ENCODE peak calls at places on chromosomes 6 and 20, in nine cellular contexts. Z is A549, X is breast epithelium, A is transverse colon, K is lung, I is kidney, V is lower lobe of right lung, G is GM23248, U is pancreas. R is an unnamed sample.

GRCh38 chr20:46706242-46706641 is 3.2 kb upstream of the SLC2A10 start:
- DNase-seq in U (no peak), Z (no peak), A (no peak), V (no peak), I (no peak), K (no peak), X (no peak), G (no peak), R (no peak)

GRCh38 chr6:17820055-17820454 is 113.3 kb upstream of the NUP153 start:
- DNase-seq in G (no peak), Z (peak; percentile 54), V (no peak), X (no peak), I (no peak), U (no peak), A (no peak), K (no peak), R (no peak)

GRCh38 chr6:151196571-151196970 is 43.2 kb upstream of the AKAP12 start:
- DNase-seq in I (no peak), A (peak; percentile 39), V (no peak), K (peak; percentile 44), U (no peak), X (peak; percentile 52), G (peak; percentile 66), Z (no peak), R (no peak)

GRCh38 chr6:101776919-101777350 is 383.4 kb downstream of the GRIK2 start:
- DNase-seq in Z (no peak), K (no peak), I (no peak), U (no peak), G (no peak), A (no peak), X (no peak), V (no peak), R (no peak)

GRCh38 chr6:21953831-21954801 is 342.7 kb downstream of the PRL start:
- DNase-seq in X (no peak), Z (no peak), I (no peak), A (peak; percentile 33), K (no peak), V (no peak), G (peak; percentile 16), U (no peak), R (peak; percentile 64)

GRCh38 chr6:130293800-130294199 is 71.0 kb upstream of the SAMD3 start:
- DNase-seq in I (no peak), X (no peak), A (peak; percentile 9), G (peak; percentile 79), K (no peak), V (no peak), Z (peak; percentile 67), U (no peak), R (no peak)

GRCh38 chr20:36629719-36630340 is 16.2 kb downstream of the SLA2 start:
- DNase-seq in A (peak; percentile 44), Z (no peak), G (no peak), I (no peak), U (no peak), K (no peak), X (no peak), V (no peak), R (peak; percentile 71)

GRCh38 chr6:33896391-33897192 is 92.8 kb upstream of the MLN start:
- DNase-seq in I (peak; percentile 50), Z (no peak), K (no peak), G (peak; percentile 65), X (no peak), A (no peak), U (no peak), V (no peak), R (no peak)

GRCh38 chr20:50428463-50428828 is 81.7 kb upstream of the PTPN1 start:
- DNase-seq in G (no peak), Z (no peak), I (no peak), V (no peak), U (no peak), K (no peak), X (no peak), A (no peak), R (no peak)

GRCh38 chr20:50425076-50425475 is 85.1 kb upstream of the PTPN1 start:
- DNase-seq in K (no peak), U (no peak), Z (peak; percentile 76), X (no peak), A (no peak), I (no peak), V (no peak), G (peak; percentile 30), R (no peak)

GRCh38 chr20:50429412-50429811 is 80.8 kb upstream of the PTPN1 start:
- DNase-seq in G (no peak), Z (no peak), V (no peak), U (no peak), X (no peak), A (no peak), K (no peak), I (no peak), R (no peak)

GRCh38 chr20:50426865-50427739 is 83.1 kb upstream of the PTPN1 start:
- DNase-seq in I (no peak), Z (no peak), U (no peak), X (no peak), V (no peak), A (no peak), K (no peak), G (no peak), R (no peak)

DNA sequence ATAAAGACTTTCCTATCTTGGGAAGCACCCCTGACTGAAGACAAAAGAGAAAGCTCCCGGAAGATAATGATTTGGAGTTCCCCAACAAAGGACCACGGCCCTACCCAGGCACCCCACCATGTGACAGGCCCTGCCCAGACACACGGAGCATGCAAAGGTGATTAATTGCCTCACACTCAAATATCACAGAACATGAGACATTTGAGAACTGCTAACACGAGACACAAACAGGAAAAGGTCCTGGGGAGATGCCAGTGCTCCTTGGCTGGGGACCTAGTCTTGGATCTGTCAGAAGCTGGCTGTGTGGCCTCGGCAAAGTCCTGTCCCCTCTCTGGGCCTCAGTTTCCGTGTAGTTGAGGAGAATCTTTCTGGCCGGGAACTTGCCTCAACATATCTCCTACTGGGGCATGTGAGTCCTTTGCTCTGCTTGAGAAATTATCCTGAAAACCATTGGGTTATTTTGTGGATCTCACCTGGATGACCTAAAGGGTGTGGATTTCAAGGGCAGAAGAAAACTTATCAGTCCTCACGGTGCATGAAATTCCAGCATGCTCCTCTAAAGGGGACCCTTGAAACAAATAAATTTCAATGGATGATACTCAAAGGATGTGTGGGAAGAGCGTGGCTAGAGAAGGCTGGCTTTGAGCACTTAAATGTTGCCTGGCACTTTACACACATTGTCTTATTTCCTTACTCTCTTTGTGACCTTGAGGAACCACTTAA is 82.3 kb upstream of the PTPN1 start:
- DNase-seq in V (no peak), X (peak; percentile 41), Z (no peak), U (no peak), I (peak; percentile 65), K (no peak), G (peak; percentile 37), A (no peak), R (no peak)
- H3K4me1 ChIP-seq in V (peaks cover 36% of the 10 kb centered on the region), X (peaks cover 4% of the 10 kb centered on the region), Z (peaks cover 52% of the 10 kb centered on the region), U (peaks cover 8% of the 10 kb centered on the region), I (peaks cover 6% of the 10 kb centered on the region), K (peaks cover 21% of the 10 kb centered on the region), G (peaks cover 21% of the 10 kb centered on the region), A (peaks cover 38% of the 10 kb centered on the region), R (peaks cover 22% of the 10 kb centered on the region)

GRCh38 chr6:2034256-2034655 is 211.1 kb downstream of the GMDS start:
- DNase-seq in U (no peak), X (no peak), A (no peak), V (no peak), Z (no peak), K (no peak), G (no peak), I (no peak), R (no peak)

GRCh38 chr6:2037230-2037926 is 208.0 kb downstream of the GMDS start:
- DNase-seq in G (peak; percentile 10), V (no peak), A (no peak), Z (peak; percentile 1), X (no peak), I (no peak), K (no peak), U (no peak), R (no peak)

GRCh38 chr6:2038096-2038495 is 207.3 kb downstream of the GMDS start:
- DNase-seq in A (peak; percentile 14), K (no peak), X (no peak), Z (no peak), G (no peak), V (no peak), I (no peak), U (no peak), R (no peak)

GRCh38 chr6:2035046-2035445 is 210.4 kb downstream of the GMDS start:
- DNase-seq in Z (no peak), V (no peak), A (no peak), U (peak; percentile 36), I (no peak), K (no peak), G (no peak), X (no peak), R (no peak)

DNA sequence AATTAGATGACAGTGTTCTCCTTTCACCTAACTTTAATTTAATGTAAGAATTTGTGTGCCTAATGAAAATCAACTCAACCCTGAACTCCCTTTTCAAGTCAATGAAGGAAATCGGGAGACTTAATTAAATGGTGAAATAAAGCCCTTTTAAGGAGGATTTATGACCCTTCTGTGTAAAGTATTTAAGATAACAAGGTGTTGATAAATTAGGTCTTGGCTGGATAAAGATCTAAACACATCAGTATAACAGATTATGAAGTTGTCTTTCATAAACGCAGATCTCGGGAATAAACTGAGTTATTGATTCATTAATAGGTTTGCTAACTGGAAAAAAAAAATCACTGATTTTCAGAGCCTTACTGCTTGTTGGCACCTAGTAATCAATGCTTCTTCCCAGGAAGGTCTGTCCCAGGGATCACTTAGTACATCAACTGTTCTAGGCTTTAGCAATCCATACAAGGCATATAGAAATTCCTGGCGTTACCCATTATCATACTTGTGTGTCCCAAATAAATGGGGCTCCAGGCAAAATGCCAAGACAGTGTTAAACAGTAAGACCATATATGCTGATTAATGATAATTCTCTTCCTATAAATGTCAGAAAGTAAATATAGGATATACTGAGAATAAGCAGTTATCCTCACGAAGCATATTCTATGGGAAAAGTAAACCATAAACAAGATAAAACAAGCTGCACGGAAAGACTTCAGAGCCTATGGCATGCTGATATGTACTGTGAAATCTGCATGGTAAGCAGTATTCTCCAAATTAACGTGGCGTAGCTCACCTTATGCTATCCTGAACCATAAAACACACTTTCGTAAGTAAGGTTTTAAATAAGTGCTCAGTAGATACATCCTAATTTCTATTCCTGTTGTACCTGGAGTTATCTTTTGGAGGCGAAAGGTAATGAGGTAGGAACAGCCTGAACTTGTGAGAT is 209.1 kb downstream of the GMDS start:
- DNase-seq in I (no peak), U (no peak), V (no peak), G (no peak), Z (no peak), X (no peak), K (no peak), A (no peak), R (no peak)
- H3K4me3 ChIP-seq in I (no peak overlapping the region), U (no peak overlapping the region), V (no peak overlapping the region), G (no peak overlapping the region), Z (no peak overlapping the region), X (no peak overlapping the region), K (no peak overlapping the region), A (no peak overlapping the region), R (no peak overlapping the region)

GRCh38 chr6:169839493-169839892 is 88.1 kb downstream of the ERMARD start:
- DNase-seq in Z (no peak), V (no peak), X (no peak), U (no peak), I (no peak), K (peak; percentile 19), G (no peak), A (no peak), R (no peak)
- H3K4me1 ChIP-seq in Z (no peaks in the 10 kb centered on the region), V (no peaks in the 10 kb centered on the region), X (no peaks in the 10 kb centered on the region), U (no peaks in the 10 kb centered on the region), I (no peaks in the 10 kb centered on the region), K (peaks cover 2% of the 10 kb centered on the region), G (no peaks in the 10 kb centered on the region), A (no peaks in the 10 kb centered on the region), R (no peaks in the 10 kb centered on the region)

DNA sequence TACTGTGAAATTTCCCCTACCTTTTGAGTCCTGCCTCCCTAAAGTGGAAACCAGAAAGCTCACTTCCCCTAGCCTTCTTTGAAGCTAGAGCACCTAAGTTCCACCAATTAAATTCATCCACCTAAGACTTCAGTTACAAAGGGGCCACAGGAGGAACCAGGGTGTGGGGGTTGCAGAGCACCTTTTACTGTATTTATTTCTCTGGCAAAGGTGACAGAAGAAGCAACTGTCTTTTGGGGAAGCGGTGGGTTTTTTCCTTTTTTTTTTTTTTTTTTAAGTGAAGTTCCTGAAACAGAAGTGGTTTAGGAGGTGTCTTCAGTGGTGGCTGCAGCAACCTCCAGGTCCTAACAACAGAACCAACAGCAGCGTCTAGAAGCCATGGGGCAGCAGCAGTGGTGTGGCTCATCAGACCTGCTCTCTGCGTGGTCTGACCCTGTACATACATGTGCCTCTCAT is 13.1 kb downstream of the PSMB9 start:
- DNase-seq in V (no peak), I (no peak), U (no peak), Z (no peak), A (no peak), X (no peak), G (no peak), K (no peak), R (no peak)
- H3K4me3 ChIP-seq in V (no peak overlapping the region), I (no peak overlapping the region), U (no peak overlapping the region), Z (no peak overlapping the region), A (no peak overlapping the region), X (no peak overlapping the region), G (no peak overlapping the region), K (no peak overlapping the region), R (no peak overlapping the region)